ENCODE peak calls at places on chromosomes 11 and 22, in six cellular contexts. One of them, this sample, is unnamed.

GRCh38 chr22:44410396-44411056 is 87.5 kb downstream of the RTL6 start:
- DNase-seq in H9: peak
- DNase-seq in IMR-90: no peak
- DNase-seq in mesenchymal stem cell: no peak
- DNase-seq in mesendoderm: no peak
- DNase-seq in H1: no peak
- DNase-seq in this sample: no peak

GRCh38 chr11:57658023-57658361 is 430 bp downstream of the CLP1 start:
- DNase-seq in H9: no peak
- DNase-seq in IMR-90: no peak
- DNase-seq in mesenchymal stem cell: peak
- DNase-seq in mesendoderm: no peak
- DNase-seq in H1: no peak
- DNase-seq in this sample: no peak

GRCh38 chr11:77596626-77597025 is 6.9 kb downstream of the AQP11 start:
- DNase-seq in H9: no peak
- DNase-seq in IMR-90: peak
- DNase-seq in mesenchymal stem cell: peak
- DNase-seq in mesendoderm: peak
- DNase-seq in H1: no peak
- DNase-seq in this sample: no peak

GRCh38 chr11:119482561-119483001 is 59.6 kb upstream of the THY1 start:
- DNase-seq in H9: peak
- DNase-seq in IMR-90: no peak
- DNase-seq in mesenchymal stem cell: no peak
- DNase-seq in mesendoderm: no peak
- DNase-seq in H1: no peak
- DNase-seq in this sample: no peak

GRCh38 chr11:12303431-12304149 is 73.8 kb upstream of the PARVA start:
- DNase-seq in H9: no peak
- DNase-seq in IMR-90: no peak
- DNase-seq in mesenchymal stem cell: no peak
- DNase-seq in mesendoderm: no peak
- DNase-seq in H1: no peak
- DNase-seq in this sample: no peak

GRCh38 chr11:62804310-62805043 is 763 bp downstream of the NXF1 start:
- DNase-seq in H9: no peak
- DNase-seq in IMR-90: peak
- DNase-seq in mesenchymal stem cell: peak
- DNase-seq in mesendoderm: peak
- DNase-seq in H1: no peak
- DNase-seq in this sample: no peak

GRCh38 chr11:28176231-28176853 is 68.2 kb downstream of the METTL15 start:
- DNase-seq in H9: no peak
- DNase-seq in IMR-90: no peak
- DNase-seq in mesenchymal stem cell: no peak
- DNase-seq in mesendoderm: no peak
- DNase-seq in H1: no peak
- DNase-seq in this sample: no peak

GRCh38 chr11:113937918-113938317 is 33.3 kb downstream of the HTR3B start:
- DNase-seq in H9: no peak
- DNase-seq in IMR-90: no peak
- DNase-seq in mesenchymal stem cell: no peak
- DNase-seq in mesendoderm: no peak
- DNase-seq in H1: no peak
- DNase-seq in this sample: no peak

GRCh38 chr11:44957051-44957515 is 6.4 kb upstream of the TP53I11 start:
- DNase-seq in H9: no peak
- DNase-seq in IMR-90: no peak
- DNase-seq in mesenchymal stem cell: no peak
- DNase-seq in mesendoderm: no peak
- DNase-seq in H1: no peak
- DNase-seq in this sample: no peak

GRCh38 chr11:126072141-126072741 is 9.6 kb upstream of the CDON start:
- DNase-seq in H9: no peak
- DNase-seq in IMR-90: no peak
- DNase-seq in mesenchymal stem cell: no peak
- DNase-seq in mesendoderm: peak
- DNase-seq in H1: no peak
- DNase-seq in this sample: no peak

GRCh38 chr22:25829237-25829636 is 87.2 kb downstream of the MYO18B start:
- DNase-seq in H9: no peak
- DNase-seq in IMR-90: no peak
- DNase-seq in mesenchymal stem cell: no peak
- DNase-seq in mesendoderm: no peak
- DNase-seq in H1: no peak
- DNase-seq in this sample: no peak

GRCh38 chr22:46445771-46446485 is 91.5 kb downstream of the CELSR1 start:
- DNase-seq in H9: no peak
- DNase-seq in IMR-90: no peak
- DNase-seq in mesenchymal stem cell: no peak
- DNase-seq in mesendoderm: no peak
- DNase-seq in H1: no peak
- DNase-seq in this sample: no peak

GRCh38 chr11:107359701-107360100 is 97.9 kb downstream of the CWF19L2 start:
- DNase-seq in H9: no peak
- DNase-seq in IMR-90: peak
- DNase-seq in mesenchymal stem cell: no peak
- DNase-seq in mesendoderm: peak
- DNase-seq in H1: no peak
- DNase-seq in this sample: no peak

GRCh38 chr11:85740464-85741400 is 54.7 kb upstream of the CCDC89 start:
- DNase-seq in H9: no peak
- DNase-seq in IMR-90: no peak
- DNase-seq in mesenchymal stem cell: no peak
- DNase-seq in mesendoderm: no peak
- DNase-seq in H1: no peak
- DNase-seq in this sample: no peak

GRCh38 chr11:86978756-86979608 is 23.8 kb upstream of the FZD4 start:
- DNase-seq in H9: no peak
- DNase-seq in IMR-90: peak
- DNase-seq in mesenchymal stem cell: peak
- DNase-seq in mesendoderm: no peak
- DNase-seq in H1: no peak
- DNase-seq in this sample: no peak

GRCh38 chr11:3165152-3165705 is at the start of gene OSBPL5:
- DNase-seq in H9: no peak
- DNase-seq in IMR-90: peak
- DNase-seq in mesenchymal stem cell: peak
- DNase-seq in mesendoderm: peak
- DNase-seq in H1: no peak
- DNase-seq in this sample: no peak

GRCh38 chr11:126603486-126603885 is 248.0 kb downstream of the ST3GAL4 start:
- DNase-seq in H9: no peak
- DNase-seq in IMR-90: no peak
- DNase-seq in mesenchymal stem cell: no peak
- DNase-seq in mesendoderm: no peak
- DNase-seq in H1: no peak
- DNase-seq in this sample: no peak

GRCh38 chr11:75112200-75112599 is 15.5 kb upstream of the OR2AT4 start:
- DNase-seq in H9: no peak
- DNase-seq in IMR-90: no peak
- DNase-seq in mesenchymal stem cell: no peak
- DNase-seq in mesendoderm: no peak
- DNase-seq in H1: no peak
- DNase-seq in this sample: no peak

DNA sequence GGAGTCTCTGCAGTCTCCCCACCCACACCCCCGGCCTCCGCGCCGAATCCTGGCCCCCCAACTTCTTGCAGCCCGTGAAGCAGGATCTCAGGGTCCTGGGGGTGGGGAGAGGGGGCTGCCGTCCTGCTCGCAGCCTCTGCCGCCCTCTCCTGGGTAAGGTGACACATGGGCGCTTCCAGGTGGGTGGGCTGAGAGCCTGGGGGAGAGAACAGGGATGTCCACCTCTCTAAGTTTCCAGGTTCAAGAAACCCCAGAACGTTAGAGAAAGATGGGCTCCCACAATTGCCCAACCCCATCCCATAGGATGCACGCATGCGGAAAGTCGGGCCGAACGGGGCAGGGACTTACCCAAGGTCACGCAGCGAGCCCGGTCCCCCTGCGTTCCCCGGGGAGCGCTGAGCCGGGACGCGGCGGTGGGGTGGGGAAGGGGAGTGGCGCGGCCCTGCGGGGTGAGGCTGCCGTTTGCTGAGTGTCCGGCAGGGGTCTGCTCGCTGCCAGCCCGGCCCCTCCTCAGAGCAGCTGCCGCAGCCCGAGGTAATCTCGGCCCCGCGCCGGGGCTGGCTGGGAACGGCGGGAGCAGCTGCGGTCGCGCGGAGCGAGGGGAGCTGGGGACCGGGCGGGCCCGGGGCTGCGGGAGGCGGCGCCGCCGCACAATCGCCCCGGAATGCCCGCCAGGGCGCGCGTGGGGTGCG is 705 bp upstream of the CAPN1 start:
- DNase-seq in H9: peak
- DNase-seq in IMR-90: peak
- DNase-seq in mesenchymal stem cell: peak
- DNase-seq in mesendoderm: peak
- DNase-seq in H1: no peak
- DNase-seq in this sample: peak
- H2BK15ac ChIP-seq in H9: no peak
- H2BK15ac ChIP-seq in IMR-90: no peak
- H2BK15ac ChIP-seq in mesenchymal stem cell: peak
- H2BK15ac ChIP-seq in mesendoderm: no peak
- H2BK15ac ChIP-seq in H1: no peak
- H2BK15ac ChIP-seq in this sample: no peak

GRCh38 chr11:73597340-73597955 is 464 bp downstream of the FAM168A start:
- DNase-seq in H9: no peak
- DNase-seq in IMR-90: no peak
- DNase-seq in mesenchymal stem cell: peak
- DNase-seq in mesendoderm: peak
- DNase-seq in H1: no peak
- DNase-seq in this sample: peak
- H2BK120ac ChIP-seq in H9: no peak
- H2BK120ac ChIP-seq in IMR-90: peak
- H2BK120ac ChIP-seq in mesenchymal stem cell: peak
- H2BK120ac ChIP-seq in mesendoderm: peak
- H2BK120ac ChIP-seq in H1: no peak
- H2BK120ac ChIP-seq in this sample: peak

GRCh38 chr11:66432597-66432996 is 6.1 kb downstream of the MRPL11 start:
- DNase-seq in H9: no peak
- DNase-seq in IMR-90: no peak
- DNase-seq in mesenchymal stem cell: no peak
- DNase-seq in mesendoderm: no peak
- DNase-seq in H1: no peak
- DNase-seq in this sample: no peak

GRCh38 chr11:66428933-66429332 is 8.1 kb downstream of the NPAS4 start:
- DNase-seq in H9: no peak
- DNase-seq in IMR-90: no peak
- DNase-seq in mesenchymal stem cell: no peak
- DNase-seq in mesendoderm: no peak
- DNase-seq in H1: no peak
- DNase-seq in this sample: no peak

GRCh38 chr11:66426314-66426713 is 5.5 kb downstream of the NPAS4 start:
- DNase-seq in H9: no peak
- DNase-seq in IMR-90: no peak
- DNase-seq in mesenchymal stem cell: no peak
- DNase-seq in mesendoderm: no peak
- DNase-seq in H1: no peak
- DNase-seq in this sample: no peak

GRCh38 chr11:66429983-66430602 is 8.6 kb downstream of the MRPL11 start:
- DNase-seq in H9: peak
- DNase-seq in IMR-90: peak
- DNase-seq in mesenchymal stem cell: peak
- DNase-seq in mesendoderm: peak
- DNase-seq in H1: peak
- DNase-seq in this sample: peak
- H2BK15ac ChIP-seq in H9: no peak
- H2BK15ac ChIP-seq in IMR-90: no peak
- H2BK15ac ChIP-seq in mesenchymal stem cell: no peak
- H2BK15ac ChIP-seq in mesendoderm: no peak
- H2BK15ac ChIP-seq in H1: no peak
- H2BK15ac ChIP-seq in this sample: no peak

GRCh38 chr22:36457688-36458450 is 23.6 kb downstream of the TXN2 start:
- DNase-seq in H9: peak
- DNase-seq in IMR-90: no peak
- DNase-seq in mesenchymal stem cell: peak
- DNase-seq in mesendoderm: no peak
- DNase-seq in H1: no peak
- DNase-seq in this sample: no peak
- H2BK120ac ChIP-seq in H9: no peak
- H2BK120ac ChIP-seq in IMR-90: peak
- H2BK120ac ChIP-seq in mesenchymal stem cell: peak
- H2BK120ac ChIP-seq in mesendoderm: peak
- H2BK120ac ChIP-seq in H1: peak
- H2BK120ac ChIP-seq in this sample: peak

DNA sequence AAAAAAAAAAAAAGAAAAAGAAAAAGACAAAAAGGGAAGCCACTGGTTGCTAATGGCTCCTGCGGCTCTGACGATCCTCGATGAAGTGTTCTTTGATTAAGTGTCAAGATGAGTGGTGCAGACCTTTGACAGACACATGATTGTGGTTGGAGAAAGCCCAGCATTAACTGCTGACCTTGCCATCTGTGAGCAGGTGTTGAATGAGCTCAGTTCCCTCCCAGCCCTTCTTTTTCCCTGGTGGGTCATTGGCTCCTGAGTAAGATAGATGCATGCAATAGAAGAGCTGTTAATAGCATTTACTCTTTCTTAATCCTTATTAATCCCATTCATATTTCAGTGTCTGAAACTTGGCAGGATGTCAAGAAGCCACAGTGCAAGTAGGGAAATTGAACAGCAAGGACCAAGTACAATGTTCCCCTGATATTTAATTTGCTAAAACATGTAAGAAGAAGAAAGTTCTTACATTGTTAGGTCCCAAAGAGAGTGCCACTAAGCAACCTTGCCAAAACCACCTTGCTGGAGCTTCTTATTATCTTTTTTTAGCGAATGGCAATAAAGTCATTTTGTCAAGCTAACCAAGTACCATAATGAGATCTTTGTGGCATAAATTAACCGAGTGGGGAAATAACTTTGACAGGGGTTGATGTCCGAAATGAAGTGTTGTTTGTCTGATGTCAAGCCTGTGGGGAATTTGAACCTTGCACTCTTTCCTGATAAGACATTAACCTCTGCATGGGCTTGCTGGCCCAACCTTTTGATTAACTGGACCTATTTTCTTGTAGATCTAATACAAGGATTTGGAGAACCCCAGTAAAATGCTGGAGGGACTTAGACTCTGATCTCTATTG is 113.7 kb downstream of the PTPRJ start:
- DNase-seq in H9: no peak
- DNase-seq in IMR-90: peak
- DNase-seq in mesenchymal stem cell: peak
- DNase-seq in mesendoderm: no peak
- DNase-seq in H1: no peak
- DNase-seq in this sample: no peak
- H2BK15ac ChIP-seq in H9: no peak
- H2BK15ac ChIP-seq in IMR-90: no peak
- H2BK15ac ChIP-seq in mesenchymal stem cell: no peak
- H2BK15ac ChIP-seq in mesendoderm: no peak
- H2BK15ac ChIP-seq in H1: no peak
- H2BK15ac ChIP-seq in this sample: no peak

GRCh38 chr22:28800308-28801041 is at the start of gene XBP1:
- DNase-seq in H9: peak
- DNase-seq in IMR-90: peak
- DNase-seq in mesenchymal stem cell: peak
- DNase-seq in mesendoderm: peak
- DNase-seq in H1: peak
- DNase-seq in this sample: peak
- H2BK120ac ChIP-seq in H9: peak
- H2BK120ac ChIP-seq in IMR-90: peak
- H2BK120ac ChIP-seq in mesenchymal stem cell: peak
- H2BK120ac ChIP-seq in mesendoderm: peak
- H2BK120ac ChIP-seq in H1: peak
- H2BK120ac ChIP-seq in this sample: no peak